ENCODE peak calls at places on chromosomes 7 and 10, in nine cellular contexts. O is stimulated activated CD8-positive, alpha-beta memory T cell treated with anti-CD3 and anti-CD28 coated beads, Interleukin-12 subunit alpha, Interleukin-12 subunit beta, amount 100 ng/mL, for 1 hour; X is GM13977; B is RCC 7860; Z is OCI-LY7; Y is Panc1; L is stimulated activated CD4-positive, alpha-beta T cell treated with anti-CD3 and anti-CD28 coated beads, Interleukin-15, amount 100 ng/mL, for 24 hours; U is tibial artery; Q is RPMI8226. F is an unnamed sample.

GRCh38 chr7:83162402-83163256 is at the start of gene PCLO:
- DNase-seq in O (no peak), X (peak), B (peak), Z (peak), Y (peak), L (peak), U (no peak), Q (peak), F (peak)

GRCh38 chr10:79360499-79361342 is 13.5 kb downstream of the PPIF start:
- DNase-seq in O (no peak), X (no peak), B (no peak), Z (no peak), Y (no peak), L (no peak), U (no peak), Q (no peak), F (no peak)

GRCh38 chr7:139682136-139683013 is 95.4 kb downstream of the HIPK2 start:
- DNase-seq in O (no peak), X (no peak), B (peak), Z (no peak), Y (peak), L (peak), U (no peak), Q (no peak), F (no peak)

GRCh38 chr7:105130048-105130447 is 116.0 kb downstream of the KMT2E start:
- DNase-seq in O (no peak), X (no peak), B (no peak), Z (no peak), Y (no peak), L (no peak), U (no peak), Q (no peak), F (no peak)

GRCh38 chr7:79298145-79298760 is 155.2 kb downstream of the MAGI2 start:
- DNase-seq in O (no peak), X (peak), B (peak), Z (peak), Y (peak), L (no peak), U (no peak), Q (peak), F (peak)

GRCh38 chr10:50291261-50291850 is 40.0 kb upstream of the ASAH2 start:
- DNase-seq in O (no peak), X (peak), B (no peak), Z (peak), Y (no peak), L (no peak), U (no peak), Q (no peak), F (no peak)

GRCh38 chr10:25226775-25227682 is 52.2 kb downstream of the GPR158 start:
- DNase-seq in O (no peak), X (peak), B (no peak), Z (peak), Y (peak), L (peak), U (no peak), Q (peak), F (no peak)

GRCh38 chr7:111098926-111099250 is 8.0 kb downstream of the LRRN3 start:
- DNase-seq in O (no peak), X (no peak), B (no peak), Z (no peak), Y (no peak), L (no peak), U (no peak), Q (no peak), F (no peak)

GRCh38 chr7:21256310-21256877 is 171.5 kb upstream of the SP4 start:
- DNase-seq in O (peak), X (no peak), B (peak), Z (peak), Y (no peak), L (peak), U (no peak), Q (peak), F (no peak)

GRCh38 chr10:29646238-29646902 is 11.6 kb upstream of the SVIL start:
- DNase-seq in O (no peak), X (no peak), B (peak), Z (no peak), Y (no peak), L (peak), U (no peak), Q (no peak), F (no peak)

GRCh38 chr7:97024209-97025129 is at the start of gene DLX5:
- DNase-seq in O (no peak), X (peak), B (no peak), Z (no peak), Y (no peak), L (peak), U (no peak), Q (no peak), F (no peak)

GRCh38 chr10:61939575-61940301 is 38.2 kb downstream of the ARID5B start:
- DNase-seq in O (no peak), X (no peak), B (peak), Z (no peak), Y (peak), L (no peak), U (no peak), Q (no peak), F (no peak)

F was measured in frontal cortex.